ENCODE peak calls at places on chromosomes 3 and 15, in eight cellular contexts. One of them, this sample, is unnamed.

GRCh38 chr15:36671017-36671416 is 91.6 kb downstream of the CDIN1 start:
- DNase-seq in SHP77: no peak
- DNase-seq in CD4-positive, alpha-beta T cell: no peak
- DNase-seq in GM13977: no peak
- DNase-seq in T-cell: no peak
- DNase-seq in NCI-H2029: no peak
- DNase-seq in naive thymus-derived CD8-positive, alpha-beta T cell: no peak
- DNase-seq in substantia nigra: no peak
- DNase-seq in this sample: no peak

GRCh38 chr3:113575191-113575590 is 42.8 kb downstream of the SIDT1 start:
- DNase-seq in naive thymus-derived CD8-positive, alpha-beta T cell: no peak
- DNase-seq in CD4-positive, alpha-beta T cell: no peak
- DNase-seq in substantia nigra: no peak
- DNase-seq in SHP77: no peak
- DNase-seq in GM13977: no peak
- DNase-seq in NCI-H2029: no peak
- DNase-seq in T-cell: no peak
- DNase-seq in this sample: no peak

GRCh38 chr3:48501196-48501595 is 2.8 kb downstream of the SHISA5 start:
- DNase-seq in SHP77: no peak
- DNase-seq in T-cell: no peak
- DNase-seq in substantia nigra: no peak
- DNase-seq in GM13977: no peak
- DNase-seq in NCI-H2029: no peak
- DNase-seq in naive thymus-derived CD8-positive, alpha-beta T cell: no peak
- DNase-seq in CD4-positive, alpha-beta T cell: no peak
- DNase-seq in this sample: no peak

GRCh38 chr15:39279331-39279730 is 301.5 kb upstream of the THBS1 start:
- DNase-seq in naive thymus-derived CD8-positive, alpha-beta T cell: no peak
- DNase-seq in GM13977: no peak
- DNase-seq in CD4-positive, alpha-beta T cell: no peak
- DNase-seq in T-cell: no peak
- DNase-seq in NCI-H2029: no peak
- DNase-seq in substantia nigra: no peak
- DNase-seq in SHP77: no peak
- DNase-seq in this sample: no peak

GRCh38 chr15:56243774-56244236 is at the start of gene RFX7:
- DNase-seq in GM13977: peak
- DNase-seq in T-cell: peak
- DNase-seq in substantia nigra: peak
- DNase-seq in CD4-positive, alpha-beta T cell: peak
- DNase-seq in NCI-H2029: peak
- DNase-seq in SHP77: peak
- DNase-seq in naive thymus-derived CD8-positive, alpha-beta T cell: peak
- DNase-seq in this sample: peak

GRCh38 chr3:169362261-169362660 is 301.3 kb downstream of the MECOM start:
- DNase-seq in SHP77: no peak
- DNase-seq in CD4-positive, alpha-beta T cell: no peak
- DNase-seq in GM13977: no peak
- DNase-seq in NCI-H2029: no peak
- DNase-seq in T-cell: no peak
- DNase-seq in naive thymus-derived CD8-positive, alpha-beta T cell: no peak
- DNase-seq in substantia nigra: no peak
- DNase-seq in this sample: no peak

GRCh38 chr3:4993276-4994143 is 14.3 kb downstream of the BHLHE40 start:
- DNase-seq in NCI-H2029: no peak
- DNase-seq in T-cell: no peak
- DNase-seq in CD4-positive, alpha-beta T cell: no peak
- DNase-seq in naive thymus-derived CD8-positive, alpha-beta T cell: no peak
- DNase-seq in SHP77: no peak
- DNase-seq in GM13977: no peak
- DNase-seq in substantia nigra: no peak
- DNase-seq in this sample: no peak

GRCh38 chr15:28969511-28970085 is 83.8 kb downstream of the APBA2 start:
- DNase-seq in NCI-H2029: peak
- DNase-seq in SHP77: no peak
- DNase-seq in T-cell: no peak
- DNase-seq in substantia nigra: no peak
- DNase-seq in GM13977: no peak
- DNase-seq in naive thymus-derived CD8-positive, alpha-beta T cell: no peak
- DNase-seq in CD4-positive, alpha-beta T cell: no peak
- DNase-seq in this sample: no peak

GRCh38 chr3:61634678-61635077 is 73.3 kb downstream of the PTPRG start:
- DNase-seq in substantia nigra: no peak
- DNase-seq in NCI-H2029: no peak
- DNase-seq in CD4-positive, alpha-beta T cell: no peak
- DNase-seq in T-cell: no peak
- DNase-seq in naive thymus-derived CD8-positive, alpha-beta T cell: no peak
- DNase-seq in SHP77: no peak
- DNase-seq in GM13977: no peak
- DNase-seq in this sample: no peak

GRCh38 chr15:66502491-66502890 is 2.2 kb downstream of the RPL4 start:
- DNase-seq in CD4-positive, alpha-beta T cell: no peak
- DNase-seq in T-cell: no peak
- DNase-seq in NCI-H2029: no peak
- DNase-seq in naive thymus-derived CD8-positive, alpha-beta T cell: no peak
- DNase-seq in SHP77: no peak
- DNase-seq in GM13977: no peak
- DNase-seq in substantia nigra: no peak
- DNase-seq in this sample: no peak

GRCh38 chr3:109718822-109719221 is 381.5 kb upstream of the DPPA4 start:
- DNase-seq in NCI-H2029: no peak
- DNase-seq in naive thymus-derived CD8-positive, alpha-beta T cell: no peak
- DNase-seq in T-cell: no peak
- DNase-seq in GM13977: no peak
- DNase-seq in substantia nigra: no peak
- DNase-seq in SHP77: no peak
- DNase-seq in CD4-positive, alpha-beta T cell: no peak
- DNase-seq in this sample: no peak

GRCh38 chr15:86611392-86612040 is 531.8 kb downstream of the AGBL1 start:
- DNase-seq in substantia nigra: no peak
- DNase-seq in GM13977: no peak
- DNase-seq in SHP77: no peak
- DNase-seq in T-cell: no peak
- DNase-seq in NCI-H2029: no peak
- DNase-seq in CD4-positive, alpha-beta T cell: no peak
- DNase-seq in naive thymus-derived CD8-positive, alpha-beta T cell: peak
- DNase-seq in this sample: peak

GRCh38 chr15:39874890-39875549 is 45.0 kb downstream of the GPR176 start:
- DNase-seq in SHP77: peak
- DNase-seq in NCI-H2029: no peak
- DNase-seq in CD4-positive, alpha-beta T cell: no peak
- DNase-seq in T-cell: no peak
- DNase-seq in GM13977: no peak
- DNase-seq in substantia nigra: no peak
- DNase-seq in naive thymus-derived CD8-positive, alpha-beta T cell: peak
- DNase-seq in this sample: no peak

GRCh38 chr15:35312355-35312754 is 227.3 kb upstream of the NANOGP8 start:
- DNase-seq in T-cell: no peak
- DNase-seq in NCI-H2029: no peak
- DNase-seq in naive thymus-derived CD8-positive, alpha-beta T cell: no peak
- DNase-seq in SHP77: no peak
- DNase-seq in GM13977: no peak
- DNase-seq in substantia nigra: no peak
- DNase-seq in CD4-positive, alpha-beta T cell: no peak
- DNase-seq in this sample: no peak

GRCh38 chr3:73399106-73399505 is 225.6 kb downstream of the PDZRN3 start:
- DNase-seq in NCI-H2029: no peak
- DNase-seq in naive thymus-derived CD8-positive, alpha-beta T cell: no peak
- DNase-seq in SHP77: no peak
- DNase-seq in T-cell: no peak
- DNase-seq in GM13977: no peak
- DNase-seq in substantia nigra: no peak
- DNase-seq in CD4-positive, alpha-beta T cell: no peak
- DNase-seq in this sample: no peak

GRCh38 chr3:146416366-146416765 is 53.0 kb downstream of the PLSCR2 start:
- DNase-seq in substantia nigra: no peak
- DNase-seq in CD4-positive, alpha-beta T cell: no peak
- DNase-seq in SHP77: no peak
- DNase-seq in naive thymus-derived CD8-positive, alpha-beta T cell: no peak
- DNase-seq in GM13977: no peak
- DNase-seq in T-cell: no peak
- DNase-seq in NCI-H2029: no peak
- DNase-seq in this sample: no peak

GRCh38 chr15:51460796-51461195 is 119.3 kb downstream of the GLDN start:
- DNase-seq in GM13977: no peak
- DNase-seq in naive thymus-derived CD8-positive, alpha-beta T cell: no peak
- DNase-seq in NCI-H2029: no peak
- DNase-seq in substantia nigra: no peak
- DNase-seq in T-cell: no peak
- DNase-seq in CD4-positive, alpha-beta T cell: no peak
- DNase-seq in SHP77: no peak
- DNase-seq in this sample: no peak

GRCh38 chr3:4672727-4673126 is 179.6 kb downstream of the ITPR1 start:
- DNase-seq in SHP77: no peak
- DNase-seq in naive thymus-derived CD8-positive, alpha-beta T cell: no peak
- DNase-seq in GM13977: no peak
- DNase-seq in CD4-positive, alpha-beta T cell: no peak
- DNase-seq in T-cell: no peak
- DNase-seq in substantia nigra: no peak
- DNase-seq in NCI-H2029: no peak
- DNase-seq in this sample: no peak

GRCh38 chr3:124336067-124336656 is 344.2 kb upstream of the ROPN1 start:
- DNase-seq in substantia nigra: no peak
- DNase-seq in T-cell: no peak
- DNase-seq in CD4-positive, alpha-beta T cell: no peak
- DNase-seq in NCI-H2029: no peak
- DNase-seq in GM13977: no peak
- DNase-seq in SHP77: no peak
- DNase-seq in naive thymus-derived CD8-positive, alpha-beta T cell: no peak
- DNase-seq in this sample: no peak

GRCh38 chr3:32522682-32523081 is 20.0 kb upstream of the CMTM6 start:
- DNase-seq in substantia nigra: no peak
- DNase-seq in GM13977: no peak
- DNase-seq in CD4-positive, alpha-beta T cell: no peak
- DNase-seq in NCI-H2029: no peak
- DNase-seq in SHP77: no peak
- DNase-seq in T-cell: no peak
- DNase-seq in naive thymus-derived CD8-positive, alpha-beta T cell: no peak
- DNase-seq in this sample: no peak

GRCh38 chr15:33865416-33865815 is 102.9 kb upstream of the CHRM5 start:
- DNase-seq in SHP77: no peak
- DNase-seq in substantia nigra: no peak
- DNase-seq in NCI-H2029: no peak
- DNase-seq in T-cell: no peak
- DNase-seq in CD4-positive, alpha-beta T cell: no peak
- DNase-seq in GM13977: no peak
- DNase-seq in naive thymus-derived CD8-positive, alpha-beta T cell: no peak
- DNase-seq in this sample: no peak

GRCh38 chr3:184710870-184711365 is 946 bp downstream of the MAGEF1 start:
- DNase-seq in SHP77: no peak
- DNase-seq in GM13977: peak
- DNase-seq in substantia nigra: no peak
- DNase-seq in naive thymus-derived CD8-positive, alpha-beta T cell: no peak
- DNase-seq in NCI-H2029: no peak
- DNase-seq in CD4-positive, alpha-beta T cell: peak
- DNase-seq in T-cell: no peak
- DNase-seq in this sample: peak

GRCh38 chr15:65363306-65363705 is 14.5 kb downstream of the IGDCC3 start:
- DNase-seq in GM13977: no peak
- DNase-seq in substantia nigra: no peak
- DNase-seq in naive thymus-derived CD8-positive, alpha-beta T cell: no peak
- DNase-seq in T-cell: no peak
- DNase-seq in NCI-H2029: no peak
- DNase-seq in SHP77: no peak
- DNase-seq in CD4-positive, alpha-beta T cell: no peak
- DNase-seq in this sample: no peak

GRCh38 chr15:73650387-73651126 is 17.4 kb upstream of the NPTN start:
- DNase-seq in GM13977: peak
- DNase-seq in SHP77: no peak
- DNase-seq in NCI-H2029: no peak
- DNase-seq in naive thymus-derived CD8-positive, alpha-beta T cell: no peak
- DNase-seq in T-cell: no peak
- DNase-seq in CD4-positive, alpha-beta T cell: no peak
- DNase-seq in substantia nigra: no peak
- DNase-seq in this sample: no peak

This sample was measured in CD4-positive, alpha-beta memory T cell.